ENCODE peak calls at places on chromosomes 1 and 21, in eight cellular contexts. C, A, W, H, L, V, O and X are unnamed samples.

GRCh38 chr21:14550200-14550599 is 4.1 kb upstream of the SAMSN1 start:
- DNase-seq in C (no peak), A (no peak), W (no peak), H (no peak), L (no peak), V (no peak), O (no peak), X (no peak)

GRCh38 chr1:52571783-52572182 is 18.9 kb upstream of the TUT4 start:
- DNase-seq in C (no peak), A (no peak), W (no peak), H (no peak), L (no peak), V (peak), O (no peak), X (no peak)

GRCh38 chr1:184101116-184101515 is 49.6 kb downstream of the TSEN15 start:
- DNase-seq in C (no peak), A (no peak), W (no peak), H (no peak), L (no peak), V (no peak), O (no peak), X (no peak)

GRCh38 chr21:42220138-42220701 is 1.3 kb downstream of the ABCG1 start:
- DNase-seq in C (peak), A (no peak), W (peak), H (peak), L (no peak), V (peak), O (peak), X (peak)

GRCh38 chr1:228852015-228852414 is 116.7 kb downstream of the RHOU start:
- DNase-seq in C (no peak), A (peak), W (no peak), H (no peak), L (no peak), V (no peak), O (no peak), X (no peak)

GRCh38 chr1:21216835-21217811 is 40.4 kb upstream of the EIF4G3 start:
- DNase-seq in C (peak), A (no peak), W (peak), H (peak), L (no peak), V (peak), O (peak), X (no peak)

GRCh38 chr1:1118011-1118892 is 2.4 kb upstream of the C1orf159 start:
- DNase-seq in C (peak), A (no peak), W (no peak), H (peak), L (no peak), V (no peak), O (no peak), X (no peak)

GRCh38 chr21:33975548-33976081 is 60.0 kb upstream of the ATP5PO start:
- DNase-seq in C (no peak), A (no peak), W (peak), H (no peak), L (peak), V (peak), O (peak), X (no peak)

GRCh38 chr1:25487628-25488027 is 55.8 kb upstream of the LDLRAP1 start:
- DNase-seq in C (no peak), A (no peak), W (no peak), H (no peak), L (no peak), V (no peak), O (no peak), X (no peak)

GRCh38 chr1:152516082-152516481 is 1.8 kb downstream of the CRCT1 start:
- DNase-seq in C (no peak), A (no peak), W (no peak), H (no peak), L (no peak), V (no peak), O (no peak), X (no peak)

GRCh38 chr1:247357062-247357780 is 25.6 kb upstream of the ZNF496 start:
- DNase-seq in C (no peak), A (no peak), W (no peak), H (no peak), L (no peak), V (peak), O (no peak), X (no peak)

GRCh38 chr21:46549650-46550049 is 55.2 kb downstream of the S100B start:
- DNase-seq in C (no peak), A (no peak), W (no peak), H (no peak), L (no peak), V (no peak), O (no peak), X (no peak)

GRCh38 chr21:42388740-42389448 is 7.0 kb downstream of the TMPRSS3 start:
- DNase-seq in C (peak), A (no peak), W (no peak), H (peak), L (no peak), V (no peak), O (no peak), X (no peak)

GRCh38 chr1:160615660-160616059 is 31.2 kb downstream of the SLAMF1 start:
- DNase-seq in C (no peak), A (no peak), W (no peak), H (no peak), L (no peak), V (no peak), O (no peak), X (no peak)

GRCh38 chr1:51519048-51519856 is at the start of gene EPS15:
- DNase-seq in C (peak), A (peak), W (peak), H (peak), L (no peak), V (peak), O (peak), X (peak)

GRCh38 chr1:206557636-206558473 is 50.5 kb downstream of the RASSF5 start:
- DNase-seq in C (peak), A (no peak), W (no peak), H (no peak), L (no peak), V (no peak), O (no peak), X (no peak)

GRCh38 chr1:9204156-9204720 is 30.3 kb upstream of the H6PD start:
- DNase-seq in C (no peak), A (no peak), W (no peak), H (no peak), L (no peak), V (no peak), O (no peak), X (no peak)

GRCh38 chr1:119885903-119886783 is 10.2 kb downstream of the ADAM30 start:
- DNase-seq in C (peak), A (no peak), W (peak), H (peak), L (no peak), V (peak), O (no peak), X (no peak)

GRCh38 chr21:17270234-17270633 is 242.6 kb upstream of the CXADR start:
- DNase-seq in C (no peak), A (no peak), W (no peak), H (no peak), L (no peak), V (peak), O (no peak), X (peak)

GRCh38 chr1:79982218-79982617 is 975.7 kb upstream of the ADGRL4 start:
- DNase-seq in C (no peak), A (peak), W (no peak), H (no peak), L (no peak), V (peak), O (no peak), X (no peak)

GRCh38 chr1:25343872-25344271 is 5.7 kb downstream of the TMEM50A start:
- DNase-seq in C (no peak), A (no peak), W (no peak), H (no peak), L (no peak), V (peak), O (no peak), X (no peak)

GRCh38 chr1:36366091-36366661 is 19.5 kb downstream of the STK40 start:
- DNase-seq in C (peak), A (no peak), W (no peak), H (no peak), L (no peak), V (peak), O (no peak), X (no peak)

GRCh38 chr1:227343727-227344551 is 25.6 kb upstream of the CDC42BPA start:
- DNase-seq in C (no peak), A (no peak), W (no peak), H (no peak), L (no peak), V (peak), O (no peak), X (no peak)

GRCh38 chr1:204558467-204558866 is 42.3 kb downstream of the MDM4 start:
- DNase-seq in C (no peak), A (no peak), W (peak), H (no peak), L (no peak), V (no peak), O (no peak), X (no peak)

GRCh38 chr1:14549897-14550635 is 48.4 kb upstream of the KAZN start:
- DNase-seq in C (no peak), A (no peak), W (no peak), H (no peak), L (no peak), V (no peak), O (no peak), X (no peak)

GRCh38 chr1:206926286-206926685 is 4.5 kb upstream of the FCMR start:
- DNase-seq in C (no peak), A (no peak), W (no peak), H (no peak), L (no peak), V (no peak), O (no peak), X (no peak)

GRCh38 chr1:207034998-207035397 is 2.4 kb upstream of the C1orf116 start:
- DNase-seq in C (no peak), A (no peak), W (no peak), H (no peak), L (no peak), V (peak), O (no peak), X (peak)

GRCh38 chr1:172252296-172252695 is 168.2 kb upstream of the C1orf105 start:
- DNase-seq in C (no peak), A (no peak), W (no peak), H (no peak), L (no peak), V (no peak), O (no peak), X (no peak)

GRCh38 chr1:180345148-180345547 is 115.1 kb downstream of the LHX4 start:
- DNase-seq in C (no peak), A (no peak), W (no peak), H (no peak), L (no peak), V (no peak), O (no peak), X (no peak)

GRCh38 chr21:37712204-37712934 is 203.9 kb downstream of the KCNJ6 start:
- DNase-seq in C (no peak), A (no peak), W (peak), H (peak), L (no peak), V (peak), O (peak), X (peak)

GRCh38 chr21:15219866-15220265 is 155.1 kb upstream of the NRIP1 start:
- DNase-seq in C (no peak), A (no peak), W (no peak), H (no peak), L (no peak), V (no peak), O (no peak), X (no peak)

GRCh38 chr1:3320246-3321152 is 134.0 kb upstream of the ARHGEF16 start:
- DNase-seq in C (no peak), A (no peak), W (no peak), H (peak), L (no peak), V (peak), O (no peak), X (no peak)

GRCh38 chr1:151825811-151826660 is 5.6 kb downstream of the RORC start:
- DNase-seq in C (no peak), A (no peak), W (peak), H (no peak), L (no peak), V (no peak), O (no peak), X (no peak)

GRCh38 chr1:155127672-155128468 is at the start of gene EFNA1:
- DNase-seq in C (peak), A (peak), W (peak), H (peak), L (no peak), V (no peak), O (no peak), X (peak)

GRCh38 chr1:231094421-231094820 is 54.4 kb upstream of the FAM89A start:
- DNase-seq in C (no peak), A (no peak), W (no peak), H (no peak), L (no peak), V (no peak), O (no peak), X (no peak)

GRCh38 chr1:192576190-192577144 is 894 bp downstream of the RGS1 start:
- DNase-seq in C (no peak), A (no peak), W (no peak), H (no peak), L (no peak), V (no peak), O (no peak), X (no peak)

GRCh38 chr1:23980006-23980724 is at the start of gene SRSF10:
- DNase-seq in C (peak), A (peak), W (peak), H (peak), L (peak), V (peak), O (peak), X (peak)
- TF ChIP-seq POLR2A in C (peak), A (no peak), W (peak), H (peak), L (no peak), V (peak), O (peak), X (peak)

DNA sequence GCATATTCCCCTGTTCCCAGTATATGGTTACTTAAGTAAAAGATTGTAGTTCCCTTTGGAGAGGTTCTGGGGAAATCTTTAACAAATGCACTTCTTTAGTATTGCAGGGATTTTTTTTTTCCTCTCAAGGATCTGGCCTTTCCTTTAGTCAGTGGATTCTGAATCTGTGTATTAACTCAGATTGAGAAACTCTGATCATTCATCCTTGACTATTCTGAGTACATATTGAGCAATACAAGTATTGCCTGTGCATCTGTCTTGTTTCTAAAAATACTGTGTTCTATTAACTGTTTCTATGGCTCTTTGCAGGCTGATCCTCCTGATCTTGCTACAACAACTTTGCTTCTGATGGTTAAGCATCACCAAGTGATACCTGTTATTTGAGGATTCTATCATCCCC is 67.8 kb upstream of the FGGY start:
- DNase-seq in C (no peak), A (no peak), W (no peak), H (no peak), L (no peak), V (peak), O (no peak), X (no peak)
- TF ChIP-seq POLR2A in C (no peak), A (no peak), W (no peak), H (no peak), L (no peak), V (no peak), O (no peak), X (no peak)

GRCh38 chr1:246300653-246301549 is 206.2 kb downstream of the SMYD3 start:
- DNase-seq in C (no peak), A (no peak), W (no peak), H (no peak), L (no peak), V (no peak), O (no peak), X (no peak)

GRCh38 chr1:246302671-246303317 is 204.3 kb downstream of the SMYD3 start:
- DNase-seq in C (no peak), A (no peak), W (no peak), H (no peak), L (no peak), V (peak), O (no peak), X (no peak)

GRCh38 chr1:246301553-246302250 is 205.4 kb downstream of the SMYD3 start:
- DNase-seq in C (no peak), A (no peak), W (no peak), H (no peak), L (no peak), V (no peak), O (no peak), X (no peak)

GRCh38 chr1:246304468-246305259 is 202.4 kb downstream of the SMYD3 start:
- DNase-seq in C (no peak), A (no peak), W (no peak), H (no peak), L (no peak), V (no peak), O (no peak), X (no peak)

DNA sequence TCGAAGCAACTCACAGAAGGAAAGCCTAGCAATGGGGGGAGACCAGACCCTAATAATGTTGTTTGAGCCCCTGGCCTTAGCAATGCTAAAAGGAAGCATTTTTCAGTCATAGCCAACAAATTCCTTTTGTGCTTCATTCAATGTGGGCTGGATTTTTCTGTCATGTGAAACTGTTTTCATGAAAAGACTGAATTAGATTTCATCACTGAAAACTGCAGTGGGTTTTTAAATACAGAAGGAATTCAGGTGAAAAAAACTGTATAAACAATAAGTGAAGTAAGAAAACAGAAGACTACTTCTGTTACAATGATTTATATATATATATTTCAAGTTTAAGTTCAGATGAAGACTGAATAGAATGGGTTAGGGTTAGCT is 204.8 kb downstream of the SMYD3 start:
- DNase-seq in C (no peak), A (no peak), W (no peak), H (no peak), L (no peak), V (peak), O (no peak), X (no peak)
- TF ChIP-seq POLR2A in C (no peak), A (no peak), W (no peak), H (no peak), L (no peak), V (no peak), O (no peak), X (no peak)

GRCh38 chr1:186745531-186746146 is 65.4 kb upstream of the PTGS2 start:
- DNase-seq in C (no peak), A (no peak), W (no peak), H (no peak), L (no peak), V (no peak), O (no peak), X (no peak)
- TF ChIP-seq POLR2A in C (no peak), A (no peak), W (no peak), H (no peak), L (no peak), V (no peak), O (no peak), X (no peak)

GRCh38 chr1:32757213-32757895 is 54.8 kb upstream of the SYNC start:
- DNase-seq in C (no peak), A (no peak), W (no peak), H (no peak), L (no peak), V (no peak), O (no peak), X (no peak)
- TF ChIP-seq POLR2A in C (no peak), A (no peak), W (no peak), H (no peak), L (no peak), V (no peak), O (no peak), X (no peak)

DNA sequence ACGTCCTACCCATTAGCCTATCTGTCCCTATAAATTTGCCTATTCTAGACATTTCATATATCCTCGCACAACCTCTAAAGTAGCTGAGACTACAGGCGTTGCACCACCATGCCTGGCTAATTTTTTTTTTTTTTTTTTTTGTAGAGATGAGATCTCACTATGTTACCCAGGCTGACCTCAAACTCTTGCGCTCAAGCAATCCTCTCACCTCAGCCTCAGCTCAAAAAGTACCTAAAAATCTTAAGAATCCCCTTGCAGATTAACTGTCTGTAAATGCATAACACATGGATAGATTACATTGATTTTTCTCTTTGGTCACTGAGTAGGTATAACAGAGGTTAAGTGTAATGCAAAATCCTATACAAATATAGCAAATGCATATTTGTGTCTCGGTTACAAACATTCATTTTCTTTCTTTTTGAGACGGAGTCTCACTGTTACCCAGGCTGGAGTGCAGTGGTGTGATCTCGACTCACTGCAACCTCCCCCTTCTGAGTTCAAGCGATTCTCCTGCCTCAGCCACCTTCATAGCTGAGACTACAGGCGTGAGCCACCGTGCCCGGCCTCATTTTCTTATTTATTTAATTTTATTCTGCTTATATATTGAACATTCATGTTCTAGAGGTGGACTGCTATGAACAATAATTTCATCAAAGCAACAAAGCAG is 2.3 kb downstream of the HORMAD1 start:
- DNase-seq in C (no peak), A (no peak), W (no peak), H (no peak), L (no peak), V (no peak), O (no peak), X (no peak)
- TF ChIP-seq POLR2A in C (no peak), A (no peak), W (no peak), H (no peak), L (no peak), V (no peak), O (no peak), X (no peak)

GRCh38 chr1:150561830-150562367 is 12.7 kb downstream of the ADAMTSL4 start:
- DNase-seq in C (peak), A (peak), W (peak), H (peak), L (no peak), V (peak), O (peak), X (peak)
- TF ChIP-seq POLR2A in C (peak), A (no peak), W (no peak), H (peak), L (no peak), V (peak), O (peak), X (no peak)

DNA sequence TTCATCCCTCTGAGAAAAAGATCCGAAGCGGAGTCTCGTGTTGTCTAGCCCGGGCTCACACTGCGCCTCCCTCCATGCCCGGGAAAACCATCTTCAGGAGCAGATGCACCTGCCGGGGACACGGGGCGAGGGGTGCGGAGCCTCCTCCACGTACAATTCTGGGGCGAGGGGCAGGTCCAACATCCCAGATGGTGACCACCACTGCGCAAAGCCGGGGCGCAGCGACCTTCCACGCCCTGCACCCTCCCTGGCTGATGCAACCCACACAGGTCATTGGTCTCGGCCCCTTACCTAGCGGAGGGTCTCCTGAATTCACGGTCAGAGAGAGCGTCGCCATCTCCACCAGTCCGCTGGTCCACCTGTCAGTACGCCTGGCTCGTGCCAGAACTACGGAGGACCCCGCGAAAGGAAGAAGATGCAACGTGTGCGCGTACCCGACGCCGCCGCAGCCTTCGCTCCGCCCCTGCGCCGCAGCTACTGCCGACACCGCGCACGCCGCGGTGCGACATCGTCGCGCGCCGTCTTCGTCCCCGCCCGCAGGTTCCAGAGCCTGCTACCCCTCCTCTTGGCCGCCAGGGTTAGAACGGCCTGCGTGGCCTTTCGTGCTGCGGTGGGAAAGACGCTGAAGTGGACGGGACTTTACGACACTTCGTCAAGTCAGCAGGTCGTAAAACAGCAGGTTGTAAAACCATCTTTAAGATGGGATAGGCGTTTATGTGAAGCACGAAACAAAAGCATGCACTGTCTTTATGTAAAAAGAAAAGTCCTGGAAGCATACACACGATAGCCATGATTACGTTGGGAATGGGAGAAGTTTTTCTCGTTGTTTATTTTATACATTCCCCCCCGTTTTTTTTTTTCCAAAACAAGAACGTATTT is at the start of gene EPRS1:
- DNase-seq in C (peak), A (peak), W (peak), H (peak), L (no peak), V (peak), O (peak), X (peak)
- TF ChIP-seq POLR2A in C (peak), A (no peak), W (peak), H (peak), L (no peak), V (peak), O (peak), X (peak)